ENCODE peak calls at places on chromosomes 5 and 9, in nine cellular contexts. X is stomach, K is brain microvascular endothelial cell, N is spleen, Y is psoas muscle, Z is K562, S is lower lobe of right lung, V is PC-3, C is AG04450. Q is an unnamed sample.

GRCh38 chr9:117734082-117734481 is 29.9 kb downstream of the TLR4 start:
- DNase-seq in N (no peak), C (no peak), K (no peak), Z (no peak), V (no peak), X (no peak), S (no peak), Y (no peak), Q (no peak)

GRCh38 chr5:136518814-136519213 is 153.5 kb upstream of the TRPC7 start:
- DNase-seq in V (peak; percentile 46), X (no peak), K (no peak), Z (no peak), S (no peak), C (no peak), Y (no peak), N (no peak), Q (no peak)

GRCh38 chr9:6054280-6055099 is 39.1 kb upstream of the RANBP6 start:
- DNase-seq in V (peak; percentile 81), Z (peak; percentile 45), X (peak; percentile 75), C (peak; percentile 48), S (peak; percentile 62), K (peak; percentile 48), N (no peak), Y (peak; percentile 48), Q (no peak)

GRCh38 chr9:86202338-86202882 is 57.0 kb downstream of the C9orf153 start:
- DNase-seq in X (no peak), Y (no peak), N (no peak), Z (peak; percentile 56), C (peak; percentile 20), K (peak; percentile 35), S (no peak), V (peak; percentile 59), Q (no peak)

GRCh38 chr5:45765561-45765960 is 69.4 kb upstream of the HCN1 start:
- DNase-seq in N (no peak), Z (no peak), Y (no peak), V (no peak), X (no peak), S (no peak), C (no peak), K (no peak), Q (no peak)

GRCh38 chr9:18608371-18608770 is 134.4 kb downstream of the ADAMTSL1 start:
- DNase-seq in K (no peak), X (no peak), V (no peak), Y (no peak), N (no peak), S (no peak), Z (no peak), C (no peak), Q (no peak)

GRCh38 chr5:30368064-30368463 is 825.4 kb upstream of the CDH6 start:
- DNase-seq in X (no peak), S (no peak), Y (no peak), Z (no peak), C (no peak), K (peak; percentile 10), N (no peak), V (peak; percentile 81), Q (no peak)

GRCh38 chr5:77645158-77645994 is 6.9 kb upstream of the OTP start:
- DNase-seq in C (no peak), K (no peak), N (peak; percentile 87), X (peak; percentile 47), Y (peak; percentile 30), V (no peak), Z (peak; percentile 86), S (peak; percentile 50), Q (no peak)

GRCh38 chr5:78930742-78931141 is 54.4 kb downstream of the ARSB start:
- DNase-seq in S (no peak), Y (no peak), V (no peak), K (peak; percentile 83), N (no peak), C (no peak), Z (no peak), X (no peak), Q (no peak)

GRCh38 chr5:170655476-170655875 is 128.0 kb upstream of the GABRP start:
- DNase-seq in X (no peak), K (no peak), V (no peak), N (no peak), C (no peak), S (no peak), Z (no peak), Y (no peak), Q (no peak)

GRCh38 chr5:155729684-155730059 is 597.3 kb upstream of the SGCD start:
- DNase-seq in K (no peak), C (no peak), S (peak; percentile 26), V (no peak), Y (peak; percentile 19), Z (no peak), N (peak; percentile 63), X (no peak), Q (no peak)

GRCh38 chr5:145562931-145563330 is 272.2 kb downstream of the PRELID2 start:
- DNase-seq in S (no peak), K (peak; percentile 3), C (no peak), N (no peak), V (no peak), Y (no peak), X (no peak), Z (no peak), Q (no peak)

GRCh38 chr5:174188300-174188699 is 142.8 kb downstream of the NSG2 start:
- DNase-seq in V (peak; percentile 21), N (no peak), K (no peak), X (no peak), Z (no peak), S (no peak), Y (peak; percentile 53), C (no peak), Q (no peak)

GRCh38 chr5:149731617-149732400 is 1.7 kb downstream of the PPARGC1B start:
- DNase-seq in S (peak; percentile 92), V (peak; percentile 93), N (peak; percentile 92), C (peak; percentile 10), X (peak; percentile 85), Z (peak; percentile 77), Y (peak; percentile 87), K (peak; percentile 84), Q (peak; percentile 43)
- H3K27ac ChIP-seq in S (peak overlapping the region; percentile 76), V (peak overlapping the region; percentile 11), N (peak overlapping the region; percentile 61), C (no peak overlapping the region), X (peak overlapping the region; percentile 95), Z (peak overlapping the region; percentile 82), Y (peak overlapping the region; percentile 98), K (peak overlapping the region; percentile 31), Q (no peak overlapping the region)

DNA sequence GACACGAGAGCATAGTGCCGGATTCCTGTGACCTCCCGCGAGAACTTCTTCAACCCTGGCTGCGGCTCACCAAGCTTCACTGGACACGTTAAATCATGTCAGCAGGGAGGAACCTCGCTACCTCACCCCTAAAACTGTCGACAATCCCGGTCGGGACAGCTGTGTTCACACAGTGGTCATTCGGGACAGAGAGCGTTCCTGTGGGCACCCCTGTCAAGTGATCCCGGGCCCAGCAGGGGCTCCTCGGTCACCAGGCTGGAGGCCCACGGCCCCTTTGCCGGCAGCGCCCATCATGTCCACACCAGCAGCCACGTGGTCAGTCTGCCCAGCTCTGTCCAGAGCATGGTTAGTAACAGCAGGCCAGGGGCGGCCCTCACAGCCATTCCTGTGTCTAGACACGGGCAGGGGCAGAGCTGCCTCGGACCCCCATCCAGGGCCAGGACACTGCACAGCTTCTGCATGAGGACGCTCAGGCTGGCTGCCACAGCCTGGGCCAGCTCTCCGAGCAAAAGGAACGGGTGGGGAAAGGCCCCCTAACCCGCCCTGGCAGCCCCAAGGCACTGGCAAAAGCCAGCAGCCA is 3.5 kb downstream of the INPP5E start:
- DNase-seq in C (no peak), Y (no peak), Z (no peak), K (no peak), X (no peak), V (no peak), N (no peak), S (no peak), Q (no peak)
- H3K4me3 ChIP-seq in C (no peak overlapping the region), Y (peak overlapping the region; percentile 11), Z (no peak overlapping the region), K (no peak overlapping the region), X (no peak overlapping the region), V (no peak overlapping the region), N (no peak overlapping the region), S (no peak overlapping the region), Q (no peak overlapping the region)

GRCh38 chr5:966941-967340 is 41.7 kb upstream of the NKD2 start:
- DNase-seq in Z (no peak), K (no peak), C (no peak), S (no peak), N (no peak), X (no peak), Y (no peak), V (no peak), Q (no peak)

GRCh38 chr5:969421-969839 is 39.2 kb upstream of the NKD2 start:
- DNase-seq in C (no peak), N (peak; percentile 39), K (no peak), Z (no peak), Y (no peak), X (no peak), V (no peak), S (no peak), Q (no peak)

GRCh38 chr5:966345-966710 is 42.3 kb upstream of the NKD2 start:
- DNase-seq in Z (no peak), K (no peak), X (no peak), C (no peak), N (no peak), Y (no peak), V (no peak), S (no peak), Q (no peak)

GRCh38 chr5:965604-966344 is 42.8 kb upstream of the NKD2 start:
- DNase-seq in V (no peak), C (no peak), N (peak; percentile 67), X (no peak), S (no peak), Z (peak; percentile 59), K (no peak), Y (no peak), Q (no peak)

GRCh38 chr5:968953-969352 is 39.6 kb upstream of the NKD2 start:
- DNase-seq in Y (no peak), S (no peak), K (no peak), N (no peak), V (no peak), C (no peak), X (no peak), Z (no peak), Q (no peak)
- H3K27ac ChIP-seq in Y (no peak overlapping the region), S (peak overlapping the region; percentile 32), K (no peak overlapping the region), N (no peak overlapping the region), V (no peak overlapping the region), C (no peak overlapping the region), X (no peak overlapping the region), Z (no peak overlapping the region), Q (no peak overlapping the region)

GRCh38 chr9:95570646-95571045 is 53.9 kb upstream of the PTCH1 start:
- DNase-seq in C (no peak), Z (no peak), Y (no peak), S (no peak), K (peak; percentile 26), N (no peak), X (no peak), V (no peak), Q (no peak)

GRCh38 chr9:95573463-95573862 is 56.7 kb upstream of the PTCH1 start:
- DNase-seq in Y (no peak), Z (no peak), K (no peak), N (no peak), S (no peak), V (no peak), C (no peak), X (no peak), Q (no peak)

GRCh38 chr9:95570150-95570549 is 53.4 kb upstream of the PTCH1 start:
- DNase-seq in Y (no peak), S (no peak), C (peak; percentile 4), N (no peak), K (peak; percentile 39), X (no peak), Z (no peak), V (no peak), Q (no peak)

GRCh38 chr9:95574176-95574575 is 57.4 kb upstream of the PTCH1 start:
- DNase-seq in K (no peak), X (no peak), V (no peak), Z (no peak), C (no peak), S (no peak), N (no peak), Y (no peak), Q (no peak)

GRCh38 chr9:95572370-95573151 is 55.8 kb upstream of the PTCH1 start:
- DNase-seq in Y (no peak), S (no peak), X (no peak), C (no peak), N (no peak), V (no peak), Z (no peak), K (no peak), Q (no peak)
- H3K4me3 ChIP-seq in Y (no peak overlapping the region), S (no peak overlapping the region), X (no peak overlapping the region), C (no peak overlapping the region), N (no peak overlapping the region), V (no peak overlapping the region), Z (no peak overlapping the region), K (no peak overlapping the region), Q (no peak overlapping the region)

Q was measured in thoracic aorta.